ENCODE peak calls at places on chromosomes 12 and 14, in seven cellular contexts. U is adrenal gland; C is IMR-90; D is adipocyte; O is CD8-positive, alpha-beta memory T cell; V is bronchial epithelial cell; H is choroid plexus epithelial cell. R is an unnamed sample.

GRCh38 chr14:32078030-32078793 is 1.1 kb downstream of the ARHGAP5 start:
- DNase-seq in U (peak), C (peak), D (peak), O (no peak), V (no peak), H (peak), R (peak)

GRCh38 chr12:85155791-85156190 is 119.6 kb downstream of the LRRIQ1 start:
- DNase-seq in U (no peak), C (no peak), D (peak), O (no peak), V (peak), H (peak), R (peak)

GRCh38 chr14:51006781-51007211 is 62.5 kb upstream of the PYGL start:
- DNase-seq in U (peak), C (peak), D (peak), O (no peak), V (peak), H (no peak), R (peak)

GRCh38 chr14:100622234-100622633 is 35.0 kb upstream of the BEGAIN start:
- DNase-seq in U (no peak), C (no peak), D (no peak), O (no peak), V (peak), H (no peak), R (no peak)

GRCh38 chr12:117466677-117467362 is 105.4 kb upstream of the NOS1 start:
- DNase-seq in U (no peak), C (no peak), D (no peak), O (no peak), V (no peak), H (no peak), R (no peak)

GRCh38 chr12:69275471-69275891 is 36.1 kb downstream of the CPSF6 start:
- DNase-seq in U (peak), C (no peak), D (no peak), O (peak), V (no peak), H (peak), R (peak)

GRCh38 chr14:41785696-41786095 is 179.0 kb downstream of the LRFN5 start:
- DNase-seq in U (no peak), C (no peak), D (no peak), O (no peak), V (no peak), H (peak), R (peak)

GRCh38 chr12:5941907-5942306 is 3.2 kb downstream of the ANO2 start:
- DNase-seq in U (no peak), C (no peak), D (no peak), O (no peak), V (no peak), H (no peak), R (no peak)

GRCh38 chr14:106831322-106831720 is 1304.9 kb downstream of the TMEM121 start:
- DNase-seq in U (peak), C (no peak), D (no peak), O (peak), V (no peak), H (peak), R (peak)

GRCh38 chr12:53616950-53617349 is 9.2 kb downstream of the ATF7 start:
- DNase-seq in U (no peak), C (no peak), D (no peak), O (no peak), V (no peak), H (no peak), R (no peak)

GRCh38 chr14:93301821-93302447 is 30.9 kb downstream of the BTBD7 start:
- DNase-seq in U (no peak), C (no peak), D (peak), O (no peak), V (no peak), H (peak), R (no peak)

GRCh38 chr12:96472384-96472783 is 17.0 kb upstream of the CFAP54 start:
- DNase-seq in U (no peak), C (no peak), D (no peak), O (no peak), V (no peak), H (no peak), R (peak)

GRCh38 chr14:52873694-52874093 is 77.2 kb downstream of the FERMT2 start:
- DNase-seq in U (no peak), C (peak), D (peak), O (no peak), V (peak), H (peak), R (peak)

GRCh38 chr12:1474567-1475153 is 119.7 kb downstream of the FBXL14 start:
- DNase-seq in U (no peak), C (peak), D (peak), O (no peak), V (peak), H (peak), R (peak)

GRCh38 chr12:11660624-11661023 is 11.2 kb downstream of the ETV6 start:
- DNase-seq in U (no peak), C (no peak), D (no peak), O (no peak), V (no peak), H (no peak), R (no peak)

GRCh38 chr14:95338436-95338835 is 18.7 kb upstream of the CLMN start:
- DNase-seq in U (no peak), C (no peak), D (no peak), O (no peak), V (no peak), H (no peak), R (no peak)

GRCh38 chr12:89138048-89138852 is 214.1 kb downstream of the DUSP6 start:
- DNase-seq in U (no peak), C (peak), D (no peak), O (no peak), V (peak), H (peak), R (peak)

GRCh38 chr14:105398726-105399440 is 545 bp downstream of the TEX22 start:
- DNase-seq in U (no peak), C (peak), D (no peak), O (no peak), V (no peak), H (peak), R (peak)

GRCh38 chr14:84963518-84963917 is 566.4 kb upstream of the FLRT2 start:
- DNase-seq in U (no peak), C (no peak), D (no peak), O (no peak), V (no peak), H (no peak), R (no peak)

GRCh38 chr12:105351523-105351922 is 21.0 kb downstream of the C12orf75 start:
- DNase-seq in U (no peak), C (no peak), D (no peak), O (no peak), V (no peak), H (no peak), R (no peak)

GRCh38 chr12:104686196-104686595 is 229.4 kb downstream of the CHST11 start:
- DNase-seq in U (no peak), C (peak), D (no peak), O (no peak), V (peak), H (peak), R (peak)

GRCh38 chr12:29153231-29153630 is 4.2 kb downstream of the FAR2 start:
- DNase-seq in U (no peak), C (no peak), D (no peak), O (no peak), V (no peak), H (no peak), R (no peak)

GRCh38 chr14:36009643-36010042 is 166.9 kb downstream of the PTCSC3 start:
- DNase-seq in U (no peak), C (no peak), D (no peak), O (no peak), V (no peak), H (no peak), R (no peak)

GRCh38 chr12:118189761-118190181 is 53.8 kb downstream of the PEBP1 start:
- DNase-seq in U (peak), C (peak), D (peak), O (no peak), V (no peak), H (peak), R (peak)

GRCh38 chr12:54143233-54143986 is 45.4 kb downstream of the SMUG1 start:
- DNase-seq in U (no peak), C (no peak), D (no peak), O (no peak), V (no peak), H (no peak), R (no peak)

GRCh38 chr12:125882141-125882540 is 816.9 kb downstream of the AACS start:
- DNase-seq in U (no peak), C (no peak), D (peak), O (no peak), V (no peak), H (peak), R (no peak)

DNA sequence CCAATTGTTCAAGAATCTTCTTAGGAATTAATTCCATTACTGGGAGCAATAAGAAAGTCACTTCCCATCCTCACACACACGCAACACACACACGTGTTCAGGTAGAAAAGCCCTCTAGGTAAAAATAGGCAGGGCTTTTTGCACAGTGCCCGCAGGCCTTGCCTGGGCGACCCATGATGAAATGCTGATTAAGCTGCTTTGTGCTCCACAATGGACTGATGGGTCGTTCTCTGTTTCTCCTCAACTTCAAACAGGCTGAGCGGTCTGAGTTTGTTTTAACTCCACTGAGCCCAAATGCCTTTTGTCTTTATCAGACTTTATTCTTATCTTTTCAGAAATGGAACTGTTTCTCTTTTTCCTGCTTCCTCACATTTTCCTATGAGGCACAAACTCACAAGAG is 9.4 kb upstream of the DACT1 start:
- DNase-seq in U (no peak), C (peak), D (no peak), O (no peak), V (no peak), H (no peak), R (no peak)
- H3K4me3 ChIP-seq in U (no peak), C (no peak), D (no peak), O (no peak), V (no peak), H (no peak), R (no peak)

DNA sequence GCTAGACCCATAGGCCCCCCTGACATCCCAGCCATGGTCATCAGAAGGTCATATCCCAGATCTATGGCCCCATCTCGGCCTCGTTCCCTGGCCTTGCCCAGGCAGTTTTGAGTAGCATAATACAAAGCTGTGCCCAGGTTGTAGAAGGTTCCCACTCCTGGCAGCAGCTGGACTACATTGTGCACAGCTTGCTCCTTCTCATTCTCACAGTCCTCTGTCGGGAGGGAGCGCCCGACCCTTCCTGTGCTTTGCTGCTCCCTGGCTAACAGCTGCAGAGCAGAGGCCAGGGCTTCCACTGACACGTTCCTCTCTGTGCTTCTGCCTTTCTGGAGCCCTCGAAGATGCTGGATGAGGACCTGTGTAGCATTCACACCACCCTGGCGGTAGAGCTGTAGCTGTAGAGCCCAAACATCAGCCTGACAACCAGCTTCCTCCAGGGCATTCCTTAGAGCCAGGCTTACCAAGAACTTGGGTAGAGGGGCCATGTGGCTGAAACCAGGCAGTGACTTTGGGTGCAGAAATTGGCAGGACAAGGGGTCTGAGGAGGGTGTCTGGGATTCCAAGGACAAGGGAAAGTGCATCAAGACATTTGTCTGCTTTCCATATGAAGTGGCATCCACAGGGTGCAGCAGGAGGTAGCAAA is 1.0 kb downstream of the APOF start:
- DNase-seq in U (no peak), C (no peak), D (no peak), O (no peak), V (no peak), H (no peak), R (no peak)
- H3K4me3 ChIP-seq in U (no peak), C (no peak), D (no peak), O (no peak), V (no peak), H (no peak), R (no peak)

DNA sequence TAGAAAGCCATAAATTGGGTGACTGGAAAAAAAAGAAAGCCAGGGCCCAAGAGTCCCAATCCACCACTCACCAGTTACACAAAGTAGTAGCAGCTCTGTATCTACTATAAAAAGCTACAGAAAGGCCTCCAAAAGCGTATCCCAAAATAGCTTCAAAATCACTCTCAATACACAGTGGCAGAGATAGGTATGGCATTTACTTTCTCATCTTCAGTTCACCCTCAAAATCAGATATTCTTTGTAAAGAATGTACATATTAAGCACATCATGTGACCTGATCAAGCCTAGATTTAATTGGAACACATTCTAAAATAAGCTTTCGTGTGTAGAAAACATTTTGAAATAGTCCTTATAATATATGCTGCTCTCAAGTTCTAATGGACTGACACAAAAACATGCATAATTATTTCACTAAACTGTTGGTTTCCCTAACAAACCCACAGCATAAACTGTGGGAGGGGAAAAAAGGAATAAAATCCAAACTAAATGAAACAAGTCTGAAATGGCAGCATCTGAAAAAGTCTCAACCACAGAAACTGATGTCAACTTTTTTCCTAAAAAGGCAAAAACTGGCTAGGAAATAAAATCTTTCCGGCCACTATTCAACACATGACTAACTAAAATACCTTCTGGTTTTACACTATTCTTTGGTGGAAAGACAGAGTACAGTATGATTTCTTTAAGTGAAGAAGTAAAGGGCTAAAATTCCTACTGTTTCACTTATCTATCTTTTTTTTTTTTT is 25.9 kb downstream of the UBE2N start:
- DNase-seq in U (no peak), C (peak), D (peak), O (no peak), V (no peak), H (peak), R (peak)
- H3K4me3 ChIP-seq in U (no peak), C (no peak), D (no peak), O (no peak), V (no peak), H (no peak), R (no peak)

GRCh38 chr12:57740656-57741412 is 2.3 kb upstream of the AGAP2 start:
- DNase-seq in U (no peak), C (no peak), D (no peak), O (peak), V (no peak), H (no peak), R (no peak)

GRCh38 chr12:57738142-57738474 is 434 bp downstream of the AGAP2 start:
- DNase-seq in U (no peak), C (no peak), D (no peak), O (no peak), V (no peak), H (no peak), R (no peak)

GRCh38 chr12:57739914-57740538 is 1.5 kb upstream of the AGAP2 start:
- DNase-seq in U (no peak), C (no peak), D (no peak), O (no peak), V (no peak), H (no peak), R (no peak)

GRCh38 chr12:57738661-57739237 is at the start of gene AGAP2:
- DNase-seq in U (no peak), C (no peak), D (no peak), O (no peak), V (no peak), H (no peak), R (no peak)

DNA sequence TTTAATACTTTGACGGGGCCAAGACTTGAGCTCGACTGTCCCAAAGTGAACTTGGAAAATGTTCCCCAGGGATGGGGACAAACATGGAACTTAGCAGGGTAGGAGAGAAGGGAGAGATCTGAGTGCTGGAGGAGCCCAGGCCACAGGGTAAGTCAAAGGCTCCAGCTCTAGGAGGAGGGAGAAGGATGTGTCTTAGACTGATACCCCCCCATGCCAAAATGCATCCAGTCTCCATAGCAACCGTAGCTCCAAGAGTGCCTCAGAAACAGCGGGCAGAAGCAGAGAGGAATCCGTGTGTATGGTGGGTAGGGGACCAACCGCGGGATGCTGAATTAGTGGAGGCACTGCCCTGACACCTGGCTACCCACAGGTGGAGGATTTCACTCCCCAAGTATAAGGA is 845 bp upstream of the AGAP2 start:
- DNase-seq in U (no peak), C (no peak), D (no peak), O (no peak), V (no peak), H (no peak), R (no peak)
- H3K4me3 ChIP-seq in U (no peak), C (no peak), D (no peak), O (no peak), V (no peak), H (no peak), R (no peak)

GRCh38 chr12:124700810-124701594 is 133.6 kb upstream of the NCOR2 start:
- DNase-seq in U (no peak), C (peak), D (peak), O (no peak), V (peak), H (peak), R (no peak)

GRCh38 chr12:124703852-124704251 is 136.4 kb upstream of the NCOR2 start:
- DNase-seq in U (no peak), C (no peak), D (peak), O (no peak), V (no peak), H (no peak), R (no peak)

GRCh38 chr12:124705545-124706138 is 138.2 kb upstream of the NCOR2 start:
- DNase-seq in U (no peak), C (no peak), D (no peak), O (no peak), V (no peak), H (no peak), R (no peak)

GRCh38 chr12:124702736-124703135 is 135.3 kb upstream of the NCOR2 start:
- DNase-seq in U (no peak), C (no peak), D (no peak), O (no peak), V (no peak), H (no peak), R (no peak)

DNA sequence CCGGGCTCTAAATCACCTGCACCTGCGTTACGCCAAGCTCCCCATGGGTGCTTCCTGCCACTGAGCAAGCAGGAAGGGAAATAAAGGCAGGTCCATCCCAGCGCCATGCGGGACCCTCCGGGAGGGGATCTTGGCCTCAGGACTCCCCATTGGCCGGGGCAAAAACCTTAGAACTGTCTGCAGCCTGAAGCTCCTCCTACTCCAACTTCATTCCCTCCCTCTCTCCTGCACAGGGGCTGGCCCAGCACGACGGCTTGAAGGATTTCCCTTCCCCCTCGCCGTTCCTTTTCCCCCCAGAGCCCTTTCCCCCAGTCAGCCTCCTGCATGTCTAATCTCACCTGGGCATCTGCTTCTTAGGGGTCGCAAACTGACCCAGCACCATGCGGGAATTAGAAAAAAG is 137.2 kb upstream of the NCOR2 start:
- DNase-seq in U (no peak), C (no peak), D (no peak), O (no peak), V (no peak), H (no peak), R (no peak)
- H3K4me3 ChIP-seq in U (no peak), C (no peak), D (no peak), O (no peak), V (no peak), H (no peak), R (no peak)

GRCh38 chr12:122399592-122400373 is 22.7 kb downstream of the CLIP1 start:
- DNase-seq in U (peak), C (peak), D (peak), O (peak), V (peak), H (peak), R (peak)
- H3K4me3 ChIP-seq in U (no peak), C (no peak), D (peak), O (peak), V (no peak), H (peak), R (peak)

DNA sequence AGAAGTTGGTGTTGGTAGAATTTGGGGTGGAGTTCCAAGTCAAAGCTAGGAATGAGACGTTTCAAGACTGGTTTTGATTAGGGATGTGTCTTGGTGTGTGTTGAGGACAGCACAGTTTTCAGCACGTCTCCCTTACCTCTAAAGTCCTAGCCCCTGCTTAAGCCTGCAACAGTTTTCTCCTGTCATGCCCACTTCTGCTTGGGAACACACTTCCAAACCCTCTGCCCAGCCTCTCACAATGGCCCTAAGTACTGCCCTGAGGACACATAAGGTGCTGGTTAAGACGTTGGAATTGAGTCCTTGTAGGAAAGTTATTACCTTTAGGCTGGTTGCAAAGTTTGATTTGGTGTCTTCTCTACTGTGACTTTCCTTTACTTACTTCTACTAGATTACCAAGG is 710 bp upstream of the BMAL2 start:
- DNase-seq in U (no peak), C (no peak), D (no peak), O (no peak), V (peak), H (peak), R (peak)
- H3K4me3 ChIP-seq in U (no peak), C (peak), D (peak), O (no peak), V (peak), H (no peak), R (peak)